ENCODE peak calls at places on chromosomes 12 and 14, in six cellular contexts. G is adipocyte; H is activated T-helper 1 cell treated with Interleukin-2 at 50 U/mL for 16 hours; U is stimulated activated CD4-positive, alpha-beta T cell treated with anti-CD3 and anti-CD28 coated beads, TNF-alpha, amount 100 ng/mL, for 1 hour; Z is activated naive CD8-positive, alpha-beta T cell treated with anti-CD3 and anti-CD28 coated beads for 36 hours; L is upper lobe of right lung. W is an unnamed sample.

GRCh38 chr14:56587701-56588100 is 8.1 kb downstream of the TMEM260 start:
- DNase-seq in G (no peak), H (no peak), U (no peak), Z (no peak), L (no peak), W (no peak)

GRCh38 chr12:124207617-124208016 is 87.3 kb upstream of the RFLNA start:
- DNase-seq in G (no peak), H (no peak), U (no peak), Z (no peak), L (peak), W (no peak)

GRCh38 chr14:106874365-106874764 is 1348.0 kb downstream of the TMEM121 start:
- DNase-seq in G (no peak), H (no peak), U (no peak), Z (no peak), L (no peak), W (no peak)

GRCh38 chr12:43362910-43363694 is 188.9 kb downstream of the ADAMTS20 start:
- DNase-seq in G (no peak), H (no peak), U (no peak), Z (no peak), L (no peak), W (no peak)

GRCh38 chr14:21091784-21092146 is 6.7 kb downstream of the ZNF219 start:
- DNase-seq in G (no peak), H (no peak), U (no peak), Z (no peak), L (no peak), W (no peak)

GRCh38 chr12:12899530-12900380 is 8.4 kb downstream of the GPRC5A start:
- DNase-seq in G (peak), H (no peak), U (no peak), Z (peak), L (no peak), W (peak)

GRCh38 chr12:113002155-113002554 is 23.8 kb downstream of the OAS2 start:
- DNase-seq in G (no peak), H (no peak), U (no peak), Z (no peak), L (no peak), W (no peak)

GRCh38 chr12:106301611-106302321 is 767 bp upstream of the TCP11L2 start:
- DNase-seq in G (peak), H (peak), U (peak), Z (peak), L (peak), W (no peak)

GRCh38 chr12:52175411-52176350 is 16.1 kb downstream of the KRT80 start:
- DNase-seq in G (no peak), H (no peak), U (no peak), Z (no peak), L (no peak), W (no peak)

GRCh38 chr12:120588948-120589930 is 8.0 kb upstream of the POP5 start:
- DNase-seq in G (no peak), H (no peak), U (no peak), Z (no peak), L (peak), W (no peak)

GRCh38 chr12:104691661-104692334 is 235.1 kb downstream of the CHST11 start:
- DNase-seq in G (no peak), H (no peak), U (no peak), Z (no peak), L (no peak), W (no peak)

GRCh38 chr14:22656945-22657711 is 13.0 kb upstream of the OR6J1 start:
- DNase-seq in G (peak), H (no peak), U (no peak), Z (no peak), L (no peak), W (no peak)

GRCh38 chr14:50501642-50502041 is 30.7 kb downstream of the MAP4K5 start:
- DNase-seq in G (peak), H (no peak), U (no peak), Z (no peak), L (no peak), W (no peak)

GRCh38 chr12:110533607-110534006 is 31.5 kb downstream of the RAD9B start:
- DNase-seq in G (peak), H (no peak), U (no peak), Z (no peak), L (no peak), W (no peak)

GRCh38 chr12:120007272-120007671 is 18.2 kb downstream of the BICDL1 start:
- DNase-seq in G (no peak), H (peak), U (no peak), Z (peak), L (no peak), W (no peak)

GRCh38 chr12:25089738-25090137 is 105.2 kb downstream of the DNAI7 start:
- DNase-seq in G (no peak), H (no peak), U (no peak), Z (no peak), L (no peak), W (peak)

GRCh38 chr14:67934087-67934486 is 114.5 kb downstream of the RAD51B start:
- DNase-seq in G (peak), H (no peak), U (no peak), Z (no peak), L (no peak), W (no peak)

GRCh38 chr14:100056964-100057817 is 8.0 kb upstream of the EVL start:
- DNase-seq in G (no peak), H (no peak), U (no peak), Z (no peak), L (no peak), W (no peak)

GRCh38 chr12:48184549-48184922 is 1.1 kb downstream of the CCDC184 start:
- DNase-seq in G (no peak), H (no peak), U (no peak), Z (no peak), L (no peak), W (no peak)

GRCh38 chr12:49917788-49918173 is 14.1 kb upstream of the FAIM2 start:
- DNase-seq in G (no peak), H (no peak), U (no peak), Z (no peak), L (peak), W (no peak)

GRCh38 chr12:95412826-95413311 is 61.1 kb upstream of the METAP2 start:
- DNase-seq in G (peak), H (no peak), U (no peak), Z (no peak), L (no peak), W (no peak)

GRCh38 chr12:16675438-16675837 is 69.5 kb upstream of the LMO3 start:
- DNase-seq in G (no peak), H (no peak), U (no peak), Z (no peak), L (no peak), W (no peak)

GRCh38 chr14:35416108-35416750 is 11.7 kb upstream of the NFKBIA start:
- DNase-seq in G (no peak), H (peak), U (no peak), Z (peak), L (no peak), W (peak)

GRCh38 chr12:130013771-130014484 is 110.1 kb upstream of the TMEM132D start:
- DNase-seq in G (peak), H (no peak), U (no peak), Z (peak), L (peak), W (no peak)

GRCh38 chr14:32607399-32607798 is 278.3 kb downstream of the AKAP6 start:
- DNase-seq in G (no peak), H (no peak), U (no peak), Z (no peak), L (no peak), W (no peak)

GRCh38 chr12:80622271-80622670 is 85.2 kb upstream of the MYF6 start:
- DNase-seq in G (no peak), H (no peak), U (no peak), Z (no peak), L (no peak), W (no peak)

GRCh38 chr12:95574799-95575452 is 23.6 kb upstream of the USP44 start:
- DNase-seq in G (peak), H (no peak), U (no peak), Z (no peak), L (no peak), W (no peak)

GRCh38 chr12:58346032-58346632 is 404.8 kb downstream of the ATP23 start:
- DNase-seq in G (peak), H (no peak), U (no peak), Z (no peak), L (no peak), W (no peak)

GRCh38 chr12:71682466-71682865 is 3.4 kb upstream of the TMEM19 start:
- DNase-seq in G (no peak), H (no peak), U (no peak), Z (no peak), L (no peak), W (no peak)

GRCh38 chr14:68680541-68681051 is 112.3 kb downstream of the ZFP36L1 start:
- DNase-seq in G (no peak), H (no peak), U (no peak), Z (no peak), L (peak), W (no peak)

GRCh38 chr14:64201931-64202330 is 92.2 kb downstream of the ESR2 start:
- DNase-seq in G (no peak), H (no peak), U (no peak), Z (no peak), L (no peak), W (no peak)

GRCh38 chr12:57241556-57242310 is 9.3 kb downstream of the STAC3 start:
- DNase-seq in G (peak), H (no peak), U (no peak), Z (no peak), L (peak), W (no peak)

W was measured in NK-92 treated with Interleukin-12 subunit alpha and Interleukin-12 subunit beta, amount 100 ng/mL, for 24 hours.